ENCODE peak calls at places on chromosomes 11 and 22, in nine cellular contexts. T, D, C, O, M, Q, E, K and G are unnamed samples.
A peak's percentile ranks its signal among the peaks of the same experiment; 100 is the strongest.

GRCh38 chr11:103494491-103494890 is 385.3 kb downstream of the DYNC2H1 start:
- DNase-seq in E (peak; percentile 13), M (no peak), K (peak; percentile 34), Q (no peak), T (no peak), O (no peak), D (no peak), C (no peak), G (no peak)

GRCh38 chr11:65650547-65651338 is 12.0 kb downstream of the RELA start:
- DNase-seq in O (no peak), K (no peak), E (no peak), C (no peak), M (no peak), T (no peak), Q (no peak), D (no peak), G (no peak)

GRCh38 chr11:130600616-130601015 is 152.2 kb downstream of the ADAMTS15 start:
- DNase-seq in O (no peak), E (no peak), C (no peak), K (no peak), M (no peak), T (no peak), Q (no peak), D (no peak), G (no peak)

GRCh38 chr11:86477495-86478155 is 102.9 kb downstream of the CCDC81 start:
- DNase-seq in E (peak; percentile 54), O (no peak), Q (no peak), D (no peak), C (no peak), K (no peak), T (no peak), M (no peak), G (no peak)

GRCh38 chr11:111331711-111332479 is 33.5 kb downstream of the POU2AF3 start:
- DNase-seq in T (no peak), O (no peak), M (no peak), C (no peak), D (no peak), K (peak; percentile 13), E (no peak), Q (no peak), G (no peak)

GRCh38 chr11:11584446-11584810 is 37.4 kb downstream of the GALNT18 start:
- DNase-seq in D (no peak), T (no peak), K (peak; percentile 62), Q (no peak), E (no peak), O (peak; percentile 91), M (no peak), C (no peak), G (no peak)

GRCh38 chr11:123241874-123242538 is 47.0 kb upstream of the CLMP start:
- DNase-seq in Q (no peak), O (no peak), E (no peak), C (no peak), T (no peak), D (no peak), K (no peak), M (no peak), G (no peak)

GRCh38 chr11:2708151-2708581 is 8.4 kb upstream of the KCNQ1OT1 start:
- DNase-seq in O (no peak), M (no peak), K (peak; percentile 45), E (no peak), D (no peak), Q (no peak), C (no peak), T (no peak), G (no peak)

GRCh38 chr11:69957849-69958248 is 120.3 kb upstream of the ANO1 start:
- DNase-seq in Q (no peak), T (no peak), D (no peak), K (no peak), O (no peak), E (no peak), C (no peak), M (no peak), G (no peak)

GRCh38 chr11:19018901-19019300 is 41.6 kb downstream of the MRGPRX2 start:
- DNase-seq in C (no peak), K (no peak), E (peak; percentile 47), M (no peak), Q (no peak), T (no peak), D (no peak), O (peak; percentile 4), G (peak; percentile 0)

GRCh38 chr11:102489469-102490145 is 37.0 kb upstream of the TMEM123 start:
- DNase-seq in D (no peak), K (no peak), C (no peak), Q (no peak), T (no peak), M (no peak), E (no peak), O (no peak), G (no peak)

GRCh38 chr11:114354076-114354475 is 46.2 kb downstream of the C11orf71 start:
- DNase-seq in M (no peak), T (no peak), E (no peak), D (no peak), K (peak; percentile 38), C (no peak), O (peak; percentile 81), Q (no peak), G (no peak)

GRCh38 chr11:65132988-65133700 is 1.2 kb downstream of the SYVN1 start:
- DNase-seq in O (no peak), D (no peak), C (peak; percentile 51), Q (no peak), T (no peak), E (no peak), K (no peak), M (no peak), G (peak; percentile 56)

GRCh38 chr22:39318507-39319283 is 728 bp downstream of the RPL3 start:
- DNase-seq in K (no peak), D (no peak), O (no peak), E (no peak), T (no peak), M (no peak), C (no peak), Q (no peak), G (peak; percentile 45)

GRCh38 chr11:115916596-115916995 is 412.4 kb upstream of the CADM1 start:
- DNase-seq in C (no peak), E (no peak), D (no peak), O (no peak), K (no peak), M (no peak), T (no peak), Q (no peak), G (no peak)

GRCh38 chr11:19816817-19817216 is 104.2 kb downstream of the NAV2 start:
- DNase-seq in E (peak; percentile 31), M (no peak), C (no peak), O (no peak), D (no peak), T (no peak), Q (no peak), K (no peak), G (no peak)